ENCODE peak calls at places on chromosomes 2 and 18, in nine cellular contexts. L is CD8-positive, alpha-beta memory T cell; I is left lobe of liver; E is HuH-7; Z is stimulated activated CD4-positive, alpha-beta T cell treated with anti-CD3 and anti-CD28 coated beads, TNF-alpha, amount 100 ng/mL, for 1 hour; N is GM12864; S is T-cell; J is COR-L47; M is cardiac muscle cell. K is an unnamed sample.

GRCh38 chr18:76670564-76671288 is 151.6 kb upstream of the ZNF236 start:
- DNase-seq in J (no peak), I (no peak), N (no peak), L (no peak), Z (no peak), M (no peak), S (no peak), E (no peak), K (no peak)

GRCh38 chr2:99821572-99822369 is 320.6 kb downstream of the AFF3 start:
- DNase-seq in Z (no peak), L (no peak), M (no peak), I (no peak), J (no peak), N (no peak), S (no peak), E (no peak), K (no peak)

GRCh38 chr2:77520981-77521380 is 1.2 kb downstream of the LRRTM4 start:
- DNase-seq in E (no peak), N (no peak), I (no peak), Z (no peak), S (no peak), J (no peak), M (peak), L (no peak), K (no peak)

GRCh38 chr2:180319586-180320405 is 312.7 kb upstream of the CWC22 start:
- DNase-seq in I (no peak), M (no peak), S (no peak), J (no peak), Z (no peak), L (no peak), N (no peak), E (no peak), K (no peak)

GRCh38 chr2:160109939-160110673 is 47.7 kb upstream of the PLA2R1 start:
- DNase-seq in S (peak), Z (no peak), N (peak), E (peak), M (peak), I (peak), L (no peak), J (peak), K (peak)

GRCh38 chr2:3656762-3657691 is 973 bp upstream of the ALLC start:
- DNase-seq in Z (no peak), E (no peak), S (no peak), L (no peak), N (no peak), I (no peak), M (no peak), J (no peak), K (no peak)

GRCh38 chr2:20403693-20404381 is 43.0 kb upstream of the RHOB start:
- DNase-seq in S (no peak), M (no peak), I (no peak), N (no peak), Z (no peak), E (no peak), L (no peak), J (no peak), K (no peak)

GRCh38 chr2:66538291-66538690 is 103.4 kb downstream of the MEIS1 start:
- DNase-seq in L (no peak), I (no peak), E (no peak), J (no peak), M (no peak), S (no peak), N (no peak), Z (no peak), K (no peak)

GRCh38 chr18:57755473-57756067 is 47.5 kb downstream of the ATP8B1 start:
- DNase-seq in N (no peak), J (no peak), M (no peak), I (no peak), Z (no peak), L (no peak), E (no peak), S (no peak), K (no peak)

GRCh38 chr2:67313536-67313935 is 83.6 kb upstream of the ETAA1 start:
- DNase-seq in M (no peak), I (no peak), J (no peak), S (no peak), L (no peak), Z (no peak), E (no peak), N (no peak), K (no peak)

GRCh38 chr2:199273043-199273647 is 184.6 kb downstream of the SATB2 start:
- DNase-seq in N (no peak), J (peak), I (no peak), Z (no peak), L (no peak), S (no peak), M (no peak), E (no peak), K (no peak)

GRCh38 chr2:75292826-75293225 is 93.5 kb upstream of the TACR1 start:
- DNase-seq in N (no peak), E (no peak), J (no peak), M (no peak), S (no peak), I (no peak), Z (no peak), L (no peak), K (no peak)

GRCh38 chr2:98816281-98816680 is 85.3 kb upstream of the MGAT4A start:
- DNase-seq in L (no peak), Z (no peak), J (no peak), I (no peak), M (no peak), S (no peak), E (no peak), N (no peak), K (no peak)

GRCh38 chr18:55321268-55322175 is 266.5 kb downstream of the TCF4 start:
- DNase-seq in S (no peak), I (peak), M (peak), L (no peak), Z (no peak), J (peak), N (peak), E (peak), K (peak)

GRCh38 chr2:12397861-12398260 is 318.9 kb upstream of the TRIB2 start:
- DNase-seq in L (no peak), Z (no peak), N (no peak), E (no peak), J (no peak), M (peak), S (no peak), I (no peak), K (peak)

GRCh38 chr2:15839461-15840124 is 100.8 kb upstream of the MYCN start:
- DNase-seq in J (no peak), E (no peak), M (no peak), S (no peak), L (no peak), N (no peak), I (no peak), Z (no peak), K (no peak)

GRCh38 chr2:165144315-165144714 is 59.5 kb downstream of the SCN3A start:
- DNase-seq in M (no peak), J (no peak), I (no peak), Z (no peak), L (no peak), N (peak), E (no peak), S (no peak), K (peak)

GRCh38 chr2:151771599-151772358 is 37.5 kb upstream of the NEB start:
- DNase-seq in S (no peak), N (peak), M (no peak), Z (no peak), E (no peak), I (no peak), J (no peak), L (no peak), K (no peak)

GRCh38 chr2:47520825-47521665 is 118.1 kb downstream of the MSH2 start:
- DNase-seq in I (no peak), M (no peak), J (peak), S (peak), L (peak), Z (peak), N (peak), E (no peak), K (peak)

GRCh38 chr2:201235865-201236811 is 24.2 kb upstream of the CASP8 start:
- DNase-seq in E (no peak), M (peak), J (peak), S (peak), N (no peak), Z (peak), I (no peak), L (no peak), K (peak)

GRCh38 chr2:25548587-25548986 is 124.8 kb downstream of the DTNB start:
- DNase-seq in S (no peak), M (no peak), E (no peak), N (no peak), L (no peak), I (no peak), Z (no peak), J (no peak), K (peak)

GRCh38 chr2:62706721-62707516 is 1.4 kb downstream of the EHBP1 start:
- DNase-seq in E (no peak), N (no peak), L (no peak), I (no peak), Z (no peak), J (peak), M (no peak), S (no peak), K (no peak)

GRCh38 chr2:31070339-31070738 is 67.9 kb downstream of the GALNT14 start:
- DNase-seq in M (no peak), L (no peak), S (no peak), N (no peak), J (no peak), I (no peak), Z (no peak), E (no peak), K (no peak)

K was measured in Kasumi-1.